ENCODE peak calls at places on chromosome 7, in ten cellular contexts. B, R, O, X, T, D, A, F, P and Y are unnamed samples.

GRCh38 chr7:111162692-111163091 is 71.8 kb downstream of the LRRN3 start:
- DNase-seq in B (no peak), R (no peak), O (no peak), X (no peak), T (no peak), D (no peak), A (peak; percentile 56), F (no peak), P (peak; percentile 18), Y (peak; percentile 47)

GRCh38 chr7:134075799-134076198 is 51.3 kb upstream of the LRGUK start:
- DNase-seq in B (no peak), R (no peak), O (no peak), X (no peak), T (no peak), D (no peak), A (no peak), F (no peak), P (no peak), Y (no peak)

GRCh38 chr7:34727464-34727995 is 69.5 kb downstream of the NPSR1 start:
- DNase-seq in B (no peak), R (no peak), O (no peak), X (no peak), T (no peak), D (no peak), A (no peak), F (peak; percentile 64), P (no peak), Y (no peak)

GRCh38 chr7:74475243-74475986 is 21.7 kb downstream of the GTF2IRD1 start:
- DNase-seq in B (no peak), R (no peak), O (no peak), X (no peak), T (no peak), D (no peak), A (no peak), F (peak; percentile 63), P (no peak), Y (no peak)

GRCh38 chr7:1659696-1660095 is 10.4 kb upstream of the ELFN1 start:
- DNase-seq in B (no peak), R (no peak), O (no peak), X (no peak), T (no peak), D (no peak), A (no peak), F (no peak), P (no peak), Y (no peak)

GRCh38 chr7:103106336-103107070 is 31.6 kb downstream of the ARMC10 start:
- DNase-seq in B (peak; percentile 71), R (peak; percentile 38), O (no peak), X (no peak), T (no peak), D (no peak), A (no peak), F (no peak), P (peak; percentile 94), Y (peak; percentile 62)

GRCh38 chr7:79353720-79354468 is 99.6 kb downstream of the MAGI2 start:
- DNase-seq in B (no peak), R (no peak), O (no peak), X (no peak), T (no peak), D (no peak), A (no peak), F (no peak), P (no peak), Y (no peak)

GRCh38 chr7:41045556-41046123 is 657.2 kb downstream of the INHBA start:
- DNase-seq in B (no peak), R (no peak), O (no peak), X (no peak), T (no peak), D (no peak), A (no peak), F (peak; percentile 88), P (peak; percentile 57), Y (peak; percentile 31)

GRCh38 chr7:137454169-137455166 is 110.9 kb upstream of the PTN start:
- DNase-seq in B (peak; percentile 9), R (no peak), O (no peak), X (peak; percentile 69), T (peak; percentile 4), D (no peak), A (peak; percentile 43), F (peak; percentile 63), P (peak; percentile 74), Y (no peak)

GRCh38 chr7:152871678-152872060 is 112.1 kb downstream of the ACTR3B start:
- DNase-seq in B (no peak), R (no peak), O (no peak), X (no peak), T (no peak), D (no peak), A (no peak), F (no peak), P (no peak), Y (no peak)

GRCh38 chr7:74051629-74052410 is 23.8 kb downstream of the ELN start:
- DNase-seq in B (no peak), R (peak; percentile 52), O (peak; percentile 80), X (no peak), T (no peak), D (no peak), A (no peak), F (no peak), P (peak; percentile 56), Y (peak; percentile 27)

GRCh38 chr7:66307591-66308215 is 102.6 kb downstream of the TPST1 start:
- DNase-seq in B (peak; percentile 16), R (no peak), O (no peak), X (no peak), T (no peak), D (no peak), A (no peak), F (no peak), P (no peak), Y (peak; percentile 25)

GRCh38 chr7:155962968-155963300 is 150.7 kb upstream of the SHH start:
- DNase-seq in B (no peak), R (no peak), O (no peak), X (no peak), T (no peak), D (no peak), A (no peak), F (no peak), P (no peak), Y (no peak)

GRCh38 chr7:151796871-151797270 is 80.0 kb downstream of the PRKAG2 start:
- DNase-seq in B (no peak), R (no peak), O (no peak), X (no peak), T (no peak), D (no peak), A (no peak), F (no peak), P (no peak), Y (no peak)

GRCh38 chr7:87339373-87339897 is 6.0 kb upstream of the CROT start:
- DNase-seq in B (no peak), R (no peak), O (no peak), X (no peak), T (no peak), D (no peak), A (no peak), F (no peak), P (peak; percentile 76), Y (no peak)

GRCh38 chr7:98291717-98292116 is 10.2 kb downstream of the BRI3 start:
- DNase-seq in B (no peak), R (no peak), O (no peak), X (no peak), T (no peak), D (no peak), A (no peak), F (no peak), P (no peak), Y (no peak)

GRCh38 chr7:78939669-78940068 is 513.8 kb downstream of the MAGI2 start:
- DNase-seq in B (no peak), R (no peak), O (no peak), X (no peak), T (no peak), D (no peak), A (no peak), F (no peak), P (peak; percentile 37), Y (no peak)

GRCh38 chr7:33792041-33792440 is 113.3 kb upstream of the BMPER start:
- DNase-seq in B (no peak), R (no peak), O (no peak), X (no peak), T (no peak), D (no peak), A (no peak), F (no peak), P (no peak), Y (no peak)